ENCODE peak calls at places on chromosome 17, in ten cellular contexts. M is NCI-H748 treated with DMSO at 0.1 percent for 48 hours; O is activated naive CD4-positive, alpha-beta T cell; E is AML-193; H is GM12865; X is endodermal cell; C is germinal center; A is CD8-positive, alpha-beta memory T cell; I is stimulated activated CD8-positive, alpha-beta memory T cell treated with anti-CD3 and anti-CD28 coated beads, Interleukin-4, amount 100 ng/mL, for 24 hours; S is effector memory CD4-positive, alpha-beta T cell. G is an unnamed sample.

GRCh38 chr17:74439691-74440567 is 8.0 kb downstream of the GPRC5C start:
- DNase-seq in A (no peak), C (no peak), O (no peak), S (no peak), I (no peak), H (no peak), M (no peak), X (no peak), E (no peak), G (no peak)

GRCh38 chr17:58533616-58534188 is 19.3 kb upstream of the MTMR4 start:
- DNase-seq in H (no peak), E (no peak), S (no peak), A (no peak), X (no peak), O (no peak), I (no peak), C (no peak), M (no peak), G (no peak)

GRCh38 chr17:50830994-50831393 is 4.4 kb upstream of the WFIKKN2 start:
- DNase-seq in A (peak; percentile 12), E (no peak), C (no peak), S (no peak), X (peak; percentile 82), M (no peak), I (no peak), O (no peak), H (no peak), G (no peak)

GRCh38 chr17:81511800-81512559 is 619 bp downstream of the ACTG1 start:
- DNase-seq in M (no peak), A (peak; percentile 58), S (peak; percentile 32), C (no peak), H (no peak), X (peak; percentile 67), O (peak; percentile 29), E (no peak), I (no peak), G (no peak)

GRCh38 chr17:4474093-4474492 is 24.6 kb upstream of the SPNS2 start:
- DNase-seq in E (no peak), X (no peak), S (no peak), M (no peak), A (no peak), H (no peak), O (no peak), C (no peak), I (no peak), G (no peak)

GRCh38 chr17:4175921-4176802 is 33.2 kb downstream of the CYB5D2 start:
- DNase-seq in X (no peak), S (peak; percentile 23), C (no peak), O (peak; percentile 23), H (peak; percentile 22), M (no peak), E (no peak), I (no peak), A (peak; percentile 64), G (peak; percentile 56)

GRCh38 chr17:57868007-57868774 is 18.3 kb upstream of the MRPS23 start:
- DNase-seq in I (no peak), C (peak; percentile 80), O (peak; percentile 22), S (no peak), X (peak; percentile 96), H (peak; percentile 83), M (no peak), E (peak; percentile 99), A (no peak), G (peak; percentile 86)

GRCh38 chr17:6135216-6135615 is 65.0 kb downstream of the WSCD1 start:
- DNase-seq in E (no peak), S (no peak), M (no peak), H (no peak), X (peak; percentile 22), O (no peak), I (no peak), A (no peak), C (no peak), G (no peak)

GRCh38 chr17:4204676-4205075 is 59.1 kb downstream of the ANKFY1 start:
- DNase-seq in O (no peak), I (no peak), A (no peak), S (no peak), X (no peak), H (no peak), E (no peak), C (no peak), M (no peak), G (no peak)

GRCh38 chr17:30555942-30556341 is 78.7 kb downstream of the GOSR1 start:
- DNase-seq in X (no peak), A (no peak), S (no peak), I (no peak), O (no peak), C (no peak), E (no peak), H (no peak), M (no peak), G (no peak)

GRCh38 chr17:66451188-66452149 is 149.1 kb downstream of the PRKCA start:
- DNase-seq in E (no peak), O (no peak), A (no peak), C (no peak), X (peak; percentile 92), S (no peak), H (no peak), M (no peak), I (no peak), G (no peak)

GRCh38 chr17:13004336-13004735 is 13.5 kb downstream of the ELAC2 start:
- DNase-seq in S (no peak), M (no peak), I (no peak), H (no peak), X (no peak), O (no peak), C (no peak), A (no peak), E (no peak), G (no peak)

GRCh38 chr17:57396515-57396921 is 140.2 kb downstream of the MSI2 start:
- DNase-seq in E (no peak), H (no peak), O (no peak), S (no peak), A (no peak), M (peak; percentile 90), X (no peak), C (no peak), I (no peak), G (no peak)

GRCh38 chr17:42347198-42347597 is 41.0 kb downstream of the STAT3 start:
- DNase-seq in H (no peak), M (no peak), E (no peak), S (no peak), X (no peak), C (no peak), O (no peak), A (no peak), I (no peak), G (no peak)

GRCh38 chr17:45784583-45785372 is 658 bp downstream of the CRHR1 start:
- DNase-seq in H (no peak), M (peak; percentile 25), S (no peak), I (no peak), C (peak; percentile 35), E (no peak), O (peak; percentile 7), X (peak; percentile 86), A (no peak), G (peak; percentile 78)

GRCh38 chr17:72535346-72535745 is 414.5 kb downstream of the SOX9 start:
- DNase-seq in O (no peak), M (no peak), I (no peak), H (no peak), C (no peak), X (no peak), A (no peak), E (no peak), S (no peak), G (no peak)

GRCh38 chr17:31672161-31672819 is 186.8 kb downstream of the COPRS start:
- DNase-seq in A (no peak), O (no peak), X (peak; percentile 41), C (no peak), E (no peak), M (no peak), H (no peak), I (no peak), S (no peak), G (no peak)

GRCh38 chr17:47272491-47272890 is 18.9 kb downstream of the ITGB3 start:
- DNase-seq in A (no peak), H (no peak), E (no peak), O (no peak), C (no peak), M (no peak), I (no peak), X (no peak), S (no peak), G (no peak)

GRCh38 chr17:64682261-64683181 is 20.4 kb upstream of the SMURF2 start:
- DNase-seq in I (no peak), A (no peak), X (no peak), E (no peak), S (no peak), H (no peak), M (no peak), C (no peak), O (no peak), G (no peak)

GRCh38 chr17:27323538-27324212 is 29.8 kb downstream of the WSB1 start:
- DNase-seq in C (no peak), O (no peak), E (no peak), M (peak; percentile 35), H (no peak), S (no peak), X (peak; percentile 78), I (no peak), A (no peak), G (no peak)

GRCh38 chr17:1573932-1574696 is 11.5 kb upstream of the PITPNA start:
- DNase-seq in A (peak; percentile 65), I (peak; percentile 60), H (peak; percentile 86), M (no peak), X (peak; percentile 98), S (peak; percentile 31), C (peak; percentile 87), E (peak; percentile 19), O (peak; percentile 55), G (peak; percentile 94)

GRCh38 chr17:13410214-13410613 is 191.5 kb downstream of the HS3ST3A1 start:
- DNase-seq in S (no peak), O (no peak), X (no peak), I (no peak), M (no peak), A (no peak), C (no peak), H (no peak), E (no peak), G (no peak)

GRCh38 chr17:59561042-59561441 is 4.4 kb upstream of the DHX40 start:
- DNase-seq in X (peak; percentile 66), O (no peak), E (peak; percentile 93), M (no peak), A (no peak), S (no peak), H (peak; percentile 28), I (no peak), C (peak; percentile 32), G (peak; percentile 53)

GRCh38 chr17:29613371-29613837 is 9.3 kb downstream of the CORO6 start:
- DNase-seq in O (peak; percentile 91), H (peak; percentile 88), S (peak; percentile 90), M (no peak), C (peak; percentile 79), I (peak; percentile 90), X (peak; percentile 100), E (no peak), A (peak; percentile 93), G (peak; percentile 89)

GRCh38 chr17:50148226-50149098 is 2.0 kb downstream of the PPP1R9B start:
- DNase-seq in S (peak; percentile 63), C (peak; percentile 88), X (peak; percentile 89), O (peak; percentile 59), E (peak; percentile 89), M (no peak), H (peak; percentile 88), A (peak; percentile 78), I (peak; percentile 69), G (peak; percentile 85)

GRCh38 chr17:59617141-59617757 is 2.4 kb upstream of the CLTC start:
- DNase-seq in E (no peak), O (no peak), M (no peak), I (no peak), A (no peak), X (no peak), C (no peak), S (no peak), H (no peak), G (no peak)

GRCh38 chr17:38750312-38751121 is 2.0 kb upstream of the PSMB3 start:
- DNase-seq in E (peak; percentile 20), X (peak; percentile 84), A (no peak), H (peak; percentile 53), O (no peak), I (no peak), C (no peak), S (no peak), M (peak; percentile 61), G (no peak)

GRCh38 chr17:63493411-63493810 is 16.6 kb downstream of the ACE start:
- DNase-seq in S (no peak), E (no peak), O (no peak), I (no peak), M (no peak), H (no peak), X (no peak), C (no peak), A (peak; percentile 18), G (no peak)